ENCODE peak calls at places on chromosomes 12 and 14, in four cellular contexts. One of them, this sample, is unnamed.

GRCh38 chr14:100389497-100390104 is 66.5 kb downstream of the SLC25A47 start:
- DNase-seq in neural progenitor cell: no peak
- DNase-seq in H9: no peak
- DNase-seq in Panc1: no peak
- DNase-seq in this sample: no peak

GRCh38 chr12:116672842-116673516 is 64.9 kb downstream of the SPRING1 start:
- DNase-seq in H9: no peak
- DNase-seq in neural progenitor cell: no peak
- DNase-seq in Panc1: no peak
- DNase-seq in this sample: no peak

GRCh38 chr14:96251656-96252155 is 4.3 kb upstream of the BDKRB1 start:
- DNase-seq in Panc1: no peak
- DNase-seq in neural progenitor cell: no peak
- DNase-seq in H9: no peak
- DNase-seq in this sample: no peak

GRCh38 chr12:91123236-91123635 is 11.9 kb upstream of the LUM start:
- DNase-seq in neural progenitor cell: no peak
- DNase-seq in Panc1: no peak
- DNase-seq in H9: no peak
- DNase-seq in this sample: no peak

GRCh38 chr14:105844047-105844630 is 317.8 kb downstream of the TMEM121 start:
- DNase-seq in H9: peak; percentile 8
- DNase-seq in neural progenitor cell: no peak
- DNase-seq in Panc1: no peak
- DNase-seq in this sample: peak; percentile 64

GRCh38 chr12:58425481-58426392 is 484.4 kb downstream of the ATP23 start:
- DNase-seq in neural progenitor cell: peak; percentile 84
- DNase-seq in H9: peak; percentile 83
- DNase-seq in Panc1: peak; percentile 84
- DNase-seq in this sample: no peak

GRCh38 chr12:39587247-39587646 is 32.4 kb downstream of the ABCD2 start:
- DNase-seq in Panc1: no peak
- DNase-seq in neural progenitor cell: no peak
- DNase-seq in H9: no peak
- DNase-seq in this sample: no peak

GRCh38 chr14:60349663-60350365 is 100.8 kb downstream of the PPM1A start:
- DNase-seq in H9: peak; percentile 41
- DNase-seq in Panc1: no peak
- DNase-seq in neural progenitor cell: peak; percentile 75
- DNase-seq in this sample: no peak

GRCh38 chr12:69196302-69197288 is 42.8 kb upstream of the CPSF6 start:
- DNase-seq in Panc1: peak; percentile 17
- DNase-seq in H9: no peak
- DNase-seq in neural progenitor cell: no peak
- DNase-seq in this sample: no peak

GRCh38 chr14:77691259-77691658 is 16.6 kb downstream of the ALKBH1 start:
- DNase-seq in H9: no peak
- DNase-seq in neural progenitor cell: no peak
- DNase-seq in Panc1: no peak
- DNase-seq in this sample: no peak

GRCh38 chr12:22396253-22396652 is 61.7 kb upstream of the ST8SIA1 start:
- DNase-seq in H9: no peak
- DNase-seq in Panc1: no peak
- DNase-seq in neural progenitor cell: no peak
- DNase-seq in this sample: no peak

GRCh38 chr12:124531281-124531745 is 36.1 kb downstream of the NCOR2 start:
- DNase-seq in Panc1: no peak
- DNase-seq in H9: no peak
- DNase-seq in neural progenitor cell: peak; percentile 54
- DNase-seq in this sample: no peak

GRCh38 chr14:103527408-103528157 is 1.4 kb upstream of the TRMT61A start:
- DNase-seq in neural progenitor cell: no peak
- DNase-seq in H9: no peak
- DNase-seq in Panc1: no peak
- DNase-seq in this sample: no peak

GRCh38 chr14:56243110-56243509 is 124.9 kb downstream of the PELI2 start:
- DNase-seq in neural progenitor cell: peak; percentile 29
- DNase-seq in Panc1: no peak
- DNase-seq in H9: no peak
- DNase-seq in this sample: no peak

GRCh38 chr12:50103767-50104321 is at the start of gene GPD1:
- DNase-seq in Panc1: no peak
- DNase-seq in neural progenitor cell: peak; percentile 68
- DNase-seq in H9: peak; percentile 76
- DNase-seq in this sample: no peak

GRCh38 chr12:68846811-68847210 is 38.8 kb downstream of the MDM2 start:
- DNase-seq in neural progenitor cell: no peak
- DNase-seq in Panc1: no peak
- DNase-seq in H9: no peak
- DNase-seq in this sample: no peak

GRCh38 chr12:12992418-12993175 is 7.5 kb downstream of the HEBP1 start:
- DNase-seq in neural progenitor cell: no peak
- DNase-seq in Panc1: no peak
- DNase-seq in H9: no peak
- DNase-seq in this sample: peak; percentile 73

GRCh38 chr12:57182918-57183575 is 33.5 kb upstream of the NXPH4 start:
- DNase-seq in Panc1: peak; percentile 59
- DNase-seq in H9: peak; percentile 92
- DNase-seq in neural progenitor cell: peak; percentile 81
- DNase-seq in this sample: no peak

GRCh38 chr12:127570793-127571360 is 696.1 kb upstream of the TMEM132C start:
- DNase-seq in H9: no peak
- DNase-seq in Panc1: no peak
- DNase-seq in neural progenitor cell: no peak
- DNase-seq in this sample: no peak

GRCh38 chr14:27384124-27384523 is 786.3 kb upstream of the NOVA1 start:
- DNase-seq in Panc1: no peak
- DNase-seq in neural progenitor cell: no peak
- DNase-seq in H9: no peak
- DNase-seq in this sample: no peak

DNA sequence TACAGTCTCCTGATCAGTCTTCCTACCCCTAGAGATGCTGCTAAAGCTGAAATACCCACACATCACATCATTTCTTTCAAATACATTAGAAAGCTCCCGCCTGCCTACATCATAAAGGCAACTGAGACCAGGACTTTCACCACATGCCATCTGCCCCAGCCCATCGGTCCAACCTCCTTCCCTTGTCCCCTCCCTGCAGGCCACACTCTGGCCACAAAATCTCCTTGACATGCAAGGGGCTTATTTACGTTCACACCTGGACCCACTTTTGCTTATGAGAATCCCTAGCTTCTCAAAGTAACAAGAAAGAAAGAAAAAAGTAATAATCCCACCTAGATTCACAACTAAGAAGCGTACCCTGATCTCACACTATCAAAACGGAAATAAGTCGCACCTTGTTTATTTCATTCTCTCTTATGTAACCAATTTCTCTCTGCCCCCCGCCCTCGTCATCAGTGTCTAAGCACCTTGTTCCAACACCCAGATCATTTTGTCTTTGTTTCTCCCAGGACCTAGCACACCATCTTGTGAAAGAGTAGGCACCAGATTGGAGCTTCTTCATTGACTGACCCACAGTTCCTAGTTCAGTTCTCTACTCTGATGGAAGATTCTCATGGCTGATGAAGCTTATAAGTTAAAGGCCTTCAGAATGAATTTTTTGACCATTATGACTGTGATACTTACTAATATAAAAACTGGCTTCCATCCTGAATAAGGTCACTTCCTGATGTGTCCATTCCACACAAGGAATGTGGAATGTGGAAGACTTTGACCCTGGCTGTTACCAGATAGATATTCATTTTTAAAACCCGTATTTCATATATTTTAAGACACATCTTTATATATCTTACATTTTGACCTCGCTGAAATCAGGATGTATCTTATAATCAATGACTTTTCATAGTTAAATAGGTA is 7.7 kb downstream of the WSB2 start:
- DNase-seq in H9: no peak
- DNase-seq in neural progenitor cell: no peak
- DNase-seq in Panc1: no peak
- DNase-seq in this sample: no peak
- H3K27ac ChIP-seq in H9: no peak overlapping the region
- H3K27ac ChIP-seq in neural progenitor cell: no peak overlapping the region
- H3K27ac ChIP-seq in Panc1: peak overlapping the region; percentile 98
- H3K27ac ChIP-seq in this sample: peak overlapping the region; percentile 83

DNA sequence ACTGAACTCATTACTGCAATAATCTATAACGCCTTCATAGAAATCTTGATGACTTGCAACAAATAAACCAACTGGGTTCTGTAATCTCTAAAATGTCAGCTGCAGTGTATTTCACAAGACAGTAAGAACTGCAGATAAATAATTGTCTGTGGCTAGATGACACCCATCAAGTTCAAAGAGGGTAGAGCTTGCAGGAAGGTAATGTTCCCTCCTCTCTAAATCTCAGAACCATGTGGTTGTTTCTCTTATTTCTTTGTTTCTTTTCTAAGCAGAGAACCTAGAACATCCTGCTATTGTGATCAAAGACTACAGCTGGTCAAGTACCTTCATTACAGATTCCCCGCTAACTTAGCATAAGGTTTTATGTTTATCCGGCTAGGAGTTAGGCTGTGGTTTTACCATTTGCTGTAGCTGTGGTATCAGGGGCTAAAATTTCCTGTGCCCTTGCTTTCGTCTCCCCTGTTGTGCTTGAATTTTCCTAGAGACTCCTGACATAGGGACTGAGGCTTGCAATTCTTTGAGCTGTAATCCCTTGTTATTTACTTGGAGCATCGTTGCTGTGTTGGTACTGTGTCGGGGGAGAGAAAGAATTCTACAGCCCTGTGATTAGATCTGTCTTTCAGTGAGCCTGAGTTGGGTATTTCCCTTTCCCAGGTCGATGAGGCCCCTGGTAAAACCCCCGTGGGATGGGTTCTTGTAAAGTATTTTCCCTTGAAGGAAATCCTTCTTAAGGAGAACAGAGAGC is 253.1 kb upstream of the BTG1 start:
- DNase-seq in Panc1: no peak
- DNase-seq in neural progenitor cell: peak; percentile 37
- DNase-seq in H9: no peak
- DNase-seq in this sample: no peak
- H3K27ac ChIP-seq in Panc1: no peak overlapping the region
- H3K27ac ChIP-seq in neural progenitor cell: peak overlapping the region; percentile 32
- H3K27ac ChIP-seq in H9: no peak overlapping the region
- H3K27ac ChIP-seq in this sample: no peak overlapping the region

GRCh38 chr12:5317556-5317955 is 114.4 kb upstream of the NTF3 start:
- DNase-seq in H9: no peak
- DNase-seq in neural progenitor cell: no peak
- DNase-seq in Panc1: no peak
- DNase-seq in this sample: no peak

DNA sequence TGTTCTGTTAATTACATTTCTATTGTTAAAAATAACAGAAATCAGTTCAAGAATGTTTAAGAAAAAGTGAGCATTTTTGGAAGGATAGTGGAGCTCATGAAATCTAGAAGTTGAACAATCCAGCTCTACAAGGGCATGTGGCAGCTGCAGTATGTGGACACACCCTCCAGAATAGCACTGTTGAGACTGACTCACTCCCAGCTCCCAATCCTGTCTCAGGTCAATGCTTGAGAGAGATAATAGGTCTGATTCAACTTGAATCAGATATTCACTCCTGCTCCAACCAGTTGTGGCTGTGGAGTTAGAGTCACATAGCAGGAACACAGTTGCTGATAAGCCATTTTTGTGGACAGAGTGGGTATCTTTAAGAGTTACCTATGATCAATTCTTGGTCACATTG is 113.0 kb upstream of the NTF3 start:
- DNase-seq in Panc1: no peak
- DNase-seq in H9: no peak
- DNase-seq in neural progenitor cell: no peak
- DNase-seq in this sample: no peak
- H3K27ac ChIP-seq in Panc1: no peak overlapping the region
- H3K27ac ChIP-seq in H9: no peak overlapping the region
- H3K27ac ChIP-seq in neural progenitor cell: no peak overlapping the region
- H3K27ac ChIP-seq in this sample: no peak overlapping the region

GRCh38 chr14:101781240-101782061 is 19.9 kb downstream of the PPP2R5C start:
- DNase-seq in H9: no peak
- DNase-seq in neural progenitor cell: peak; percentile 36
- DNase-seq in Panc1: no peak
- DNase-seq in this sample: no peak
- H3K27ac ChIP-seq in H9: no peak overlapping the region
- H3K27ac ChIP-seq in neural progenitor cell: no peak overlapping the region
- H3K27ac ChIP-seq in Panc1: no peak overlapping the region
- H3K27ac ChIP-seq in this sample: no peak overlapping the region

GRCh38 chr12:114812384-114812783 is 128.4 kb upstream of the TBX3 start:
- DNase-seq in Panc1: no peak
- DNase-seq in neural progenitor cell: no peak
- DNase-seq in H9: no peak
- DNase-seq in this sample: no peak

GRCh38 chr12:114809132-114809531 is 125.2 kb upstream of the TBX3 start:
- DNase-seq in H9: no peak
- DNase-seq in Panc1: no peak
- DNase-seq in neural progenitor cell: no peak
- DNase-seq in this sample: no peak

GRCh38 chr12:114815157-114815556 is 131.2 kb upstream of the TBX3 start:
- DNase-seq in H9: no peak
- DNase-seq in Panc1: no peak
- DNase-seq in neural progenitor cell: no peak
- DNase-seq in this sample: no peak

GRCh38 chr12:114817491-114818440 is 133.8 kb upstream of the TBX3 start:
- DNase-seq in neural progenitor cell: no peak
- DNase-seq in H9: no peak
- DNase-seq in Panc1: no peak
- DNase-seq in this sample: no peak

DNA sequence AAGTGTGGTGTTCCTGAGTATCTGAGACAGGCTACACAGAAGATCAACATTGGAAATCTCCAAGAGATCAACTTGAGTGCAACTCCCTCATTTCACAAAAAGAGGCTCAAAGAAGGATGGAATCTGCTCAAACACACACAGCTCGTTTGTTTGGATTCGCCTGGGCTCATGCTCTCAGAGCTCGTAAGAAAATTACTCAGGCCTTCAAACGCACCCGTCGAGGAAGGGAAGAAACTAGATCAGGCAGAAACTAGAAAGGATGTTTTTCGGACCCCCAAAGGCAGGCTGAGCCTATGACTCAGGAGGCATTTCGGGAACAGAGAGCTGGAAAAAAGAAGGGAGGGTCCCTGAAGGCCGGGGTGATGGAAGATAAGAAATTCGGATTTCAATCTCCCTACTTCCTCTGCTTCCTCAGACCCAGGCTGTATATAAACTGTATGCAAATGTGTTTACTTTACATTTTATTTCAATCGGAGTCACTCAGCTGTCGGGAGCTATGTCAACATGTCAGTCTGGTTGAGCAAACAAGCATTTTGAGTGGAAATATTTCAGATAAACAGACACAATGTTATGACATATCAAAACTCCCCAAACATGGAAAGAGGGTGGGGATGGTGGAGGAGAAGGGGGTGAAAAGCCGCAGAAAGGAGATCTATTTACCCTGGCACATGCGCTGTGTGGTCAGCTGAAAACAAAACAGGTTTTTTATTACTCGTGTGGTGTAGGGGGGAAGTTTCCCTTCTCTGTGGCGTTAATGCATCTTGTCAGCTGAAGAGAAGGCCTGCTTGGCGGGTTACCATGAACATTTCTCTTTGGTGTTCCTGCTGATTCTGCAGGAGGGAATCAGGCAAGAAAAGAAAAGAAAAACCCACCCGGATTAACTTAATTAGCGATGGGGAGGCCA is 129.1 kb upstream of the TBX3 start:
- DNase-seq in neural progenitor cell: peak; percentile 77
- DNase-seq in Panc1: peak; percentile 7
- DNase-seq in H9: no peak
- DNase-seq in this sample: no peak
- H3K27ac ChIP-seq in neural progenitor cell: no peak overlapping the region
- H3K27ac ChIP-seq in Panc1: no peak overlapping the region
- H3K27ac ChIP-seq in H9: no peak overlapping the region
- H3K27ac ChIP-seq in this sample: no peak overlapping the region